ENCODE peak calls at places on chromosomes 13 and 19, in nine cellular contexts. O is suprapubic skin, H is uterus, I is A549, L is DND-41, S is heart right ventricle, V is heart left ventricle, Z is HCT116, C is HL-60. F is an unnamed sample.

GRCh38 chr19:33297401-33298145 is 4.8 kb downstream of the CEBPA start:
- DNase-seq in O (peak), H (peak), I (no peak), L (no peak), S (no peak), V (no peak), Z (no peak), C (peak), F (peak)

GRCh38 chr13:25310891-25311290 is 9.5 kb downstream of the NUP58 start:
- DNase-seq in O (no peak), H (no peak), I (no peak), L (no peak), S (no peak), V (no peak), Z (no peak), C (no peak), F (no peak)

GRCh38 chr19:5894704-5895349 is 8.8 kb downstream of the NDUFA11 start:
- DNase-seq in O (no peak), H (no peak), I (no peak), L (no peak), S (no peak), V (no peak), Z (no peak), C (no peak), F (no peak)

GRCh38 chr13:109332501-109333499 is 453.6 kb downstream of the IRS2 start:
- DNase-seq in O (no peak), H (no peak), I (no peak), L (no peak), S (no peak), V (no peak), Z (no peak), C (no peak), F (no peak)

GRCh38 chr19:13208131-13208963 is 58.1 kb downstream of the IER2 start:
- DNase-seq in O (peak), H (peak), I (no peak), L (no peak), S (peak), V (peak), Z (no peak), C (peak), F (no peak)

GRCh38 chr19:45413497-45413896 is 7.1 kb downstream of the POLR1G start:
- DNase-seq in O (no peak), H (no peak), I (no peak), L (no peak), S (no peak), V (no peak), Z (no peak), C (no peak), F (no peak)

GRCh38 chr13:49624207-49624606 is 4.1 kb upstream of the ARL11 start:
- DNase-seq in O (no peak), H (no peak), I (no peak), L (no peak), S (no peak), V (no peak), Z (no peak), C (no peak), F (no peak)

GRCh38 chr19:47094557-47095517 is 18.7 kb downstream of the ZC3H4 start:
- DNase-seq in O (no peak), H (no peak), I (no peak), L (peak), S (no peak), V (no peak), Z (no peak), C (peak), F (no peak)

GRCh38 chr13:114115796-114116195 is 16.6 kb downstream of the RASA3 start:
- DNase-seq in O (peak), H (peak), I (no peak), L (no peak), S (peak), V (no peak), Z (no peak), C (no peak), F (peak)

GRCh38 chr13:112895521-112896465 is 73.2 kb upstream of the MCF2L start:
- DNase-seq in O (no peak), H (no peak), I (no peak), L (no peak), S (no peak), V (no peak), Z (no peak), C (no peak), F (no peak)

GRCh38 chr19:13074378-13074777 is 28.3 kb downstream of the LYL1 start:
- DNase-seq in O (no peak), H (peak), I (no peak), L (no peak), S (no peak), V (no peak), Z (no peak), C (no peak), F (no peak)

GRCh38 chr13:39266426-39266825 is 228.2 kb downstream of the NHLRC3 start:
- DNase-seq in O (no peak), H (no peak), I (no peak), L (no peak), S (no peak), V (no peak), Z (no peak), C (no peak), F (no peak)

GRCh38 chr13:44972956-44973581 is 16.2 kb downstream of the NUFIP1 start:
- DNase-seq in O (no peak), H (no peak), I (peak), L (no peak), S (no peak), V (no peak), Z (peak), C (no peak), F (no peak)

GRCh38 chr13:111474136-111475002 is 153.9 kb downstream of the TEX29 start:
- DNase-seq in O (no peak), H (no peak), I (peak), L (no peak), S (no peak), V (no peak), Z (peak), C (peak), F (no peak)

GRCh38 chr13:20566424-20566916 is 487 bp upstream of the IFT88 start:
- DNase-seq in O (no peak), H (no peak), I (peak), L (no peak), S (no peak), V (no peak), Z (peak), C (no peak), F (no peak)

GRCh38 chr13:110014719-110015118 is 228.3 kb upstream of the IRS2 start:
- DNase-seq in O (no peak), H (no peak), I (no peak), L (no peak), S (no peak), V (no peak), Z (no peak), C (no peak), F (no peak)

GRCh38 chr19:40740747-40741146 is 9.5 kb downstream of the ACTMAP start:
- DNase-seq in O (peak), H (no peak), I (no peak), L (no peak), S (peak), V (peak), Z (no peak), C (no peak), F (no peak)

GRCh38 chr13:34040863-34041262 is 222.9 kb downstream of the RFC3 start:
- DNase-seq in O (no peak), H (no peak), I (no peak), L (no peak), S (no peak), V (no peak), Z (no peak), C (no peak), F (no peak)

GRCh38 chr13:31824705-31825512 is 85.6 kb downstream of the RXFP2 start:
- DNase-seq in O (no peak), H (no peak), I (no peak), L (no peak), S (peak), V (no peak), Z (no peak), C (peak), F (no peak)

GRCh38 chr13:70856706-70857105 is 748.5 kb upstream of the KLHL1 start:
- DNase-seq in O (no peak), H (no peak), I (no peak), L (no peak), S (no peak), V (no peak), Z (no peak), C (peak), F (no peak)

GRCh38 chr13:20400774-20401173 is 124.9 kb downstream of the CRYL1 start:
- DNase-seq in O (no peak), H (no peak), I (no peak), L (no peak), S (no peak), V (no peak), Z (no peak), C (no peak), F (no peak)

GRCh38 chr19:45483033-45483432 is 13.8 kb downstream of the RTN2 start:
- DNase-seq in O (no peak), H (no peak), I (no peak), L (no peak), S (no peak), V (no peak), Z (no peak), C (no peak), F (no peak)

GRCh38 chr13:114154476-114154875 is 22.1 kb upstream of the RASA3 start:
- DNase-seq in O (no peak), H (no peak), I (no peak), L (peak), S (no peak), V (no peak), Z (no peak), C (no peak), F (no peak)

GRCh38 chr19:8144273-8144672 is 5.1 kb downstream of the FBN3 start:
- DNase-seq in O (no peak), H (no peak), I (no peak), L (no peak), S (no peak), V (no peak), Z (no peak), C (no peak), F (no peak)

GRCh38 chr13:26951581-26952177 is 191.1 kb upstream of the GPR12 start:
- DNase-seq in O (no peak), H (no peak), I (no peak), L (no peak), S (no peak), V (no peak), Z (no peak), C (no peak), F (no peak)

GRCh38 chr19:43362179-43362578 is 8.7 kb downstream of the CD177 start:
- DNase-seq in O (no peak), H (no peak), I (no peak), L (no peak), S (no peak), V (no peak), Z (no peak), C (no peak), F (no peak)

GRCh38 chr19:28999733-29000433 is 213.1 kb downstream of the UQCRFS1 start:
- DNase-seq in O (no peak), H (peak), I (no peak), L (no peak), S (no peak), V (no peak), Z (no peak), C (no peak), F (no peak)

GRCh38 chr13:73894995-73895571 is 239.1 kb downstream of the KLF12 start:
- DNase-seq in O (no peak), H (no peak), I (no peak), L (no peak), S (no peak), V (no peak), Z (no peak), C (no peak), F (no peak)

GRCh38 chr19:991174-991931 is 7.2 kb downstream of the WDR18 start:
- DNase-seq in O (no peak), H (peak), I (no peak), L (peak), S (no peak), V (no peak), Z (peak), C (peak), F (no peak)

GRCh38 chr13:60591348-60591747 is 194.3 kb downstream of the TDRD3 start:
- DNase-seq in O (no peak), H (no peak), I (no peak), L (peak), S (no peak), V (no peak), Z (no peak), C (peak), F (no peak)

GRCh38 chr19:5968431-5969373 is 9.2 kb downstream of the RANBP3 start:
- DNase-seq in O (peak), H (no peak), I (no peak), L (no peak), S (no peak), V (no peak), Z (no peak), C (no peak), F (no peak)

GRCh38 chr19:33325920-33326319 is 23.6 kb upstream of the CEBPA start:
- DNase-seq in O (no peak), H (peak), I (no peak), L (no peak), S (no peak), V (no peak), Z (no peak), C (no peak), F (no peak)

GRCh38 chr13:59684105-59684504 is 479.6 kb downstream of the DIAPH3 start:
- DNase-seq in O (no peak), H (no peak), I (no peak), L (no peak), S (no peak), V (no peak), Z (no peak), C (no peak), F (no peak)

GRCh38 chr19:51142119-51142518 is at the start of gene SIGLEC7:
- DNase-seq in O (no peak), H (no peak), I (no peak), L (no peak), S (peak), V (peak), Z (no peak), C (peak), F (no peak)

GRCh38 chr19:29844891-29845575 is 33.2 kb downstream of the CCNE1 start:
- DNase-seq in O (peak), H (peak), I (peak), L (peak), S (peak), V (peak), Z (peak), C (peak), F (peak)

GRCh38 chr19:53989600-53990533 is 1.6 kb upstream of the CACNG6 start:
- DNase-seq in O (no peak), H (no peak), I (peak), L (no peak), S (no peak), V (no peak), Z (no peak), C (no peak), F (no peak)

GRCh38 chr19:16385296-16385695 is 60.7 kb downstream of the KLF2 start:
- DNase-seq in O (no peak), H (no peak), I (no peak), L (no peak), S (no peak), V (peak), Z (no peak), C (no peak), F (no peak)

GRCh38 chr19:16382775-16383543 is 58.3 kb downstream of the KLF2 start:
- DNase-seq in O (peak), H (peak), I (peak), L (peak), S (peak), V (peak), Z (peak), C (peak), F (peak)

GRCh38 chr19:16384688-16385087 is 60.1 kb downstream of the KLF2 start:
- DNase-seq in O (no peak), H (no peak), I (no peak), L (no peak), S (no peak), V (peak), Z (no peak), C (no peak), F (no peak)

GRCh38 chr19:16381756-16382401 is 57.3 kb downstream of the KLF2 start:
- DNase-seq in O (peak), H (peak), I (no peak), L (no peak), S (peak), V (peak), Z (no peak), C (no peak), F (peak)

DNA sequence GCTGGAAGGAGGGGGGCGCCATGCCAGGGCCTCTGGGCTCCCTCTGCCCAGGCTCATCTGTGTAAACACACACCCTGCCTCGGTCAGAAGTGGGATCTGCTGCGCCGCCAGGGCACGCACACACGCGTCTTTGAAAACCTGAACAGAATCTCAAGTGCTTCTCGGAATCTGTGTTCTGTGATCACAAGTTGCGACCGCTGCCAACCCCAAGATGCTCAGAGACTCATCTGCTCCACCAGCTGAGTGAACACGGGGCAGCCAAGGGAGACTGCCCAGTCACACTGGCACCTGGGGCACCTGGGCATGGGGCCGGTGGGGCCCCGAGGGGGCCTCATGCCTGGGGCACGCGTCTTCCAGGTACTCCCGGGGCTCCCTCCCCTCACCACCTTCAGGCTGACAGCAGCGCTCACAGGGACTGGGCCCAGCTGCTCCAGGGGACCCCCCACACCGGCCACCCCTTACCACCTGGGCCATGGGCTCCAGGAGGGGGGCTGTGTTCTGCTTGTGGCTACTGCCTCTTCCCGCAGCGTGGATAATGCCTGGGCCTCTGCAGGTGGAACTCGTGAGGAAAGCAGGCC is 59.0 kb downstream of the KLF2 start:
- DNase-seq in O (no peak), H (no peak), I (no peak), L (no peak), S (no peak), V (no peak), Z (no peak), C (no peak), F (no peak)
- TF ChIP-seq CTCF in O (no peak), H (no peak), I (no peak), L (no peak), S (peak), V (peak), Z (no peak), C (no peak), F (no peak)

DNA sequence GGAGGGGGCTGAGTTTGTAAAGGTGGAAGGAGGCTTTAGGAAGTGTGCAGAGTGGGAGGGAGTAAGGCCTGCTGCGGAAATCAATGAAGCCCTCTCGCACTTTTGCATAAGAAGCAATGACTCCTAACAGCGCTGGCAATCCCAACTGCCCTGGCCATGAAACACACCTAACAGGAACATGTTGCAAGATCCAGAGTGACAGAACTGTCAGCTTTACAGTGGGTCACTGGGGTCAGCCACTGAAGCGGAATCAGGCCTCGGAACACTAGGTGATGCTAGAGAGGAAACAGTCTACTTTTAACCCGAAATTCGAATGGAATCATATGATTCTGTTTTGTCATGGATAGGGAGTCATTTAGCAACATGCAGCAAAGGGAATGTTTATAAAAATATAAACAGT is 54.4 kb downstream of the FGF14 start:
- DNase-seq in O (no peak), H (no peak), I (no peak), L (no peak), S (no peak), V (no peak), Z (no peak), C (no peak), F (no peak)
- H3K27ac ChIP-seq in O (no peak), H (no peak), I (no peak), L (no peak), S (no peak), V (no peak), Z (no peak), C (no peak), F (no peak)

DNA sequence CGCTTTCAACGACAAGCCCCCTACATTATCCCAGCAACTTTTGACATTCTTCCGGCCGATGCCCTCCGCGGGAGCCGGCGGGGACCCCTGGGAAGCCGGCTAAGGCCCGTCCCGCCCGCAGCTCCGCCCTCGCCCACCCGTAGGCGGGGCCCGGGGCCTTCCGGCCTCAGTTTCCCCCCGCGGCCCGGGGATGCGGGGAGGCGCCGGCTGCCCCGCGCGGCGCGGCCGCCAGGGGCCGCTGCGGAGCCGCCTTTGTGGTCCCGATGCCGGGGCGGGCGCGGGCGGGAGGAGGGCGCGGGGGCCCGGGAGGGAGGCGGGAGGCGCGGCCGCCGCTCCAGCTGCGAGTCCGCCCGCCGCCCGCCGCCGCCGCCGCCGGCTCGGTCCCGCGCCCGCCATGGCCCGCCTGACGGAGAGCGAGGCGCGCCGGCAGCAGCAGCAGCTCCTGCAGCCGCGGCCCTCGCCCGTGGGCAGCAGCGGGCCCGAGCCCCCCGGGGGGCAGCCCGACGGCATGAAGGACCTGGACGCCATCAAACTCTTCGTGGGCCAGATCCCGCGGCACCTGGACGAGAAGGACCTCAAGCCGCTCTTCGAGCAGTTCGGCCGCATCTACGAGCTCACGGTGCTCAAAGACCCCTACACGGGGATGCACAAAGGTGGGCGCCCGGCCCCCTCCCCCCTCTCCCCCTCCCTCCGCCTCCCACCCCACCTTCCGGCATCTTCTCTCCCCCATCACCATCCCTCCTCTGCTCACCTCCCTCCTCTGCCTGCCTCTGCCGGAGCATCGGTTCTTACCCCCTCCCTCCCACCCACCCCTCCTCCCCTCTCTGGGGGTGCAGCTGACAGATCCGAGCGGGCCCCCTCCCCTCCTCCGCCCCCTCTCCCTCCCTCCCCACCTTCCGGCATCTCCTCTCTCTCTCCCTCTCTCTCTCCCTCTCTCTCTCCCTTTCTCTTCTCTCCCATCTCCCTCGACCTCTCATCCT is at the start of gene CELF5:
- DNase-seq in O (no peak), H (peak), I (peak), L (peak), S (no peak), V (peak), Z (no peak), C (no peak), F (no peak)
- TF ChIP-seq CTCF in O (peak), H (peak), I (peak), L (peak), S (peak), V (no peak), Z (peak), C (no peak), F (no peak)

DNA sequence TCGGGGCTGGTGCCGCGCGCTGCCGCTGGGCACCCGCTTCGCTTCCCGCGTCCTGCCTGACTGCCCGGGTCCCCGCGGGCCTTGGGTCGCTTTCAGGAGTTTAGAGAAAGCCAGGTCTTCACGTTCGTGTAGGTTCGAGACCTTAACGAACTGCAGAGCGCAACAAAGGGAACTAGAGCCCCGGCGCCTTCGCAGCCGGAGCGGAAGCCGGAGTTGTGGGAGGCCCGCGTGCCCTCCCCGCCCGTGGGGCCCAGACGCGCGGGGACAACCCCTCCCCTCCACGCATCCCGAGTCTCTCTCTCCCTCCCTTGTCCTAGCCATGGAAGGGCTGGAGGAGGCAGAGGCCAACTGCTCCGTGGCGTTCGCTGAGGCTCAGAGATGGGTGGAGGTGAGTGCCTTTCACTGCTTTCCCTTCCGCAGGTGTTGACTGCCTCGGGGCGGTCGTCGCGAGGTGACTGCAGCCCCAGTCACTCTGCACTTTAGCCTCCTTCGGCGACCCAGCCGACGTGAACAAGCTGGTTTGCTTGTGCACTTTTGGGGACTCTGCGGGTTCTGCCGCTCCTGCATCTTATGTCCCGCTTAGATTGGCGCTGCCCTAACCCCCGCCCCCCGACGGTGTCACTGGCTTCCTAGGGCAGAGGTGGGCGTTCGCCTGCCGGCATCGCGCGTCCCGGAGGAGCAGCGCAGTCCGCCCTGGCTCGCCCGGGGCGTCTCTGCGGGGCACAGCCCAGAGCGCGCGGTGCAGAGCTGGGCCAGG is 387 bp downstream of the LMO7 start:
- DNase-seq in O (no peak), H (peak), I (no peak), L (no peak), S (peak), V (no peak), Z (no peak), C (peak), F (no peak)
- H3K27ac ChIP-seq in O (peak), H (peak), I (peak), L (peak), S (no peak), V (no peak), Z (no peak), C (no peak), F (peak)

F was measured in breast epithelium.